ENCODE peak calls at places on chromosome 5, in ten cellular contexts. One of them, this sample, is unnamed.

GRCh38 chr5:88713818-88714217 is 169.2 kb downstream of the MEF2C start:
- DNase-seq in neural crest cell: no peak
- DNase-seq in endothelial cell: no peak
- DNase-seq in Caco-2: no peak
- DNase-seq in cardiac muscle cell: no peak
- DNase-seq in hepatocyte: no peak
- DNase-seq in H1: no peak
- DNase-seq in cardiac fibroblast: no peak
- DNase-seq in epithelial cell of esophagus: no peak
- DNase-seq in coronary artery: no peak
- DNase-seq in this sample: peak

GRCh38 chr5:14138608-14139540 is 4.3 kb upstream of the TRIO start:
- DNase-seq in neural crest cell: no peak
- DNase-seq in endothelial cell: no peak
- DNase-seq in Caco-2: no peak
- DNase-seq in cardiac muscle cell: no peak
- DNase-seq in hepatocyte: no peak
- DNase-seq in H1: no peak
- DNase-seq in cardiac fibroblast: no peak
- DNase-seq in epithelial cell of esophagus: no peak
- DNase-seq in coronary artery: no peak
- DNase-seq in this sample: no peak

GRCh38 chr5:93675458-93676450 is 65.6 kb downstream of the POU5F2 start:
- DNase-seq in neural crest cell: no peak
- DNase-seq in endothelial cell: no peak
- DNase-seq in Caco-2: no peak
- DNase-seq in cardiac muscle cell: no peak
- DNase-seq in hepatocyte: no peak
- DNase-seq in H1: no peak
- DNase-seq in cardiac fibroblast: no peak
- DNase-seq in epithelial cell of esophagus: no peak
- DNase-seq in coronary artery: no peak
- DNase-seq in this sample: no peak

GRCh38 chr5:103847060-103847459 is 284.5 kb upstream of the NUDT12 start:
- DNase-seq in neural crest cell: no peak
- DNase-seq in endothelial cell: no peak
- DNase-seq in Caco-2: no peak
- DNase-seq in cardiac muscle cell: no peak
- DNase-seq in hepatocyte: no peak
- DNase-seq in H1: no peak
- DNase-seq in cardiac fibroblast: no peak
- DNase-seq in epithelial cell of esophagus: peak
- DNase-seq in coronary artery: no peak
- DNase-seq in this sample: no peak

GRCh38 chr5:10420926-10421325 is 20.8 kb upstream of the ROPN1L start:
- DNase-seq in neural crest cell: no peak
- DNase-seq in endothelial cell: no peak
- DNase-seq in Caco-2: no peak
- DNase-seq in cardiac muscle cell: no peak
- DNase-seq in hepatocyte: no peak
- DNase-seq in H1: no peak
- DNase-seq in cardiac fibroblast: peak
- DNase-seq in epithelial cell of esophagus: no peak
- DNase-seq in coronary artery: no peak
- DNase-seq in this sample: no peak

GRCh38 chr5:10584714-10585113 is 20.8 kb downstream of the ANKRD33B start:
- DNase-seq in neural crest cell: no peak
- DNase-seq in endothelial cell: no peak
- DNase-seq in Caco-2: no peak
- DNase-seq in cardiac muscle cell: no peak
- DNase-seq in hepatocyte: no peak
- DNase-seq in H1: no peak
- DNase-seq in cardiac fibroblast: no peak
- DNase-seq in epithelial cell of esophagus: no peak
- DNase-seq in coronary artery: no peak
- DNase-seq in this sample: no peak

GRCh38 chr5:16957305-16958165 is 21.4 kb upstream of the MYO10 start:
- DNase-seq in neural crest cell: no peak
- DNase-seq in endothelial cell: no peak
- DNase-seq in Caco-2: no peak
- DNase-seq in cardiac muscle cell: no peak
- DNase-seq in hepatocyte: no peak
- DNase-seq in H1: no peak
- DNase-seq in cardiac fibroblast: peak
- DNase-seq in epithelial cell of esophagus: peak
- DNase-seq in coronary artery: no peak
- DNase-seq in this sample: no peak

GRCh38 chr5:111699324-111699723 is 57.7 kb downstream of the NREP start:
- DNase-seq in neural crest cell: no peak
- DNase-seq in endothelial cell: no peak
- DNase-seq in Caco-2: no peak
- DNase-seq in cardiac muscle cell: no peak
- DNase-seq in hepatocyte: no peak
- DNase-seq in H1: no peak
- DNase-seq in cardiac fibroblast: peak
- DNase-seq in epithelial cell of esophagus: peak
- DNase-seq in coronary artery: no peak
- DNase-seq in this sample: no peak

GRCh38 chr5:28402590-28403301 is 1364.4 kb upstream of the CDH9 start:
- DNase-seq in neural crest cell: no peak
- DNase-seq in endothelial cell: no peak
- DNase-seq in Caco-2: no peak
- DNase-seq in cardiac muscle cell: peak
- DNase-seq in hepatocyte: no peak
- DNase-seq in H1: no peak
- DNase-seq in cardiac fibroblast: no peak
- DNase-seq in epithelial cell of esophagus: no peak
- DNase-seq in coronary artery: no peak
- DNase-seq in this sample: no peak

GRCh38 chr5:28404363-28405071 is 1366.1 kb upstream of the CDH9 start:
- DNase-seq in neural crest cell: no peak
- DNase-seq in endothelial cell: no peak
- DNase-seq in Caco-2: no peak
- DNase-seq in cardiac muscle cell: no peak
- DNase-seq in hepatocyte: no peak
- DNase-seq in H1: no peak
- DNase-seq in cardiac fibroblast: no peak
- DNase-seq in epithelial cell of esophagus: no peak
- DNase-seq in coronary artery: no peak
- DNase-seq in this sample: no peak

GRCh38 chr5:28400076-28400475 is 1361.7 kb upstream of the CDH9 start:
- DNase-seq in neural crest cell: no peak
- DNase-seq in endothelial cell: no peak
- DNase-seq in Caco-2: no peak
- DNase-seq in cardiac muscle cell: no peak
- DNase-seq in hepatocyte: no peak
- DNase-seq in H1: no peak
- DNase-seq in cardiac fibroblast: no peak
- DNase-seq in epithelial cell of esophagus: no peak
- DNase-seq in coronary artery: no peak
- DNase-seq in this sample: no peak

GRCh38 chr5:28408186-28408585 is 1369.8 kb upstream of the CDH9 start:
- DNase-seq in neural crest cell: no peak
- DNase-seq in endothelial cell: no peak
- DNase-seq in Caco-2: no peak
- DNase-seq in cardiac muscle cell: no peak
- DNase-seq in hepatocyte: no peak
- DNase-seq in H1: no peak
- DNase-seq in cardiac fibroblast: peak
- DNase-seq in epithelial cell of esophagus: peak
- DNase-seq in coronary artery: no peak
- DNase-seq in this sample: no peak

GRCh38 chr5:28403846-28404245 is 1365.5 kb upstream of the CDH9 start:
- DNase-seq in neural crest cell: peak
- DNase-seq in endothelial cell: no peak
- DNase-seq in Caco-2: no peak
- DNase-seq in cardiac muscle cell: no peak
- DNase-seq in hepatocyte: no peak
- DNase-seq in H1: no peak
- DNase-seq in cardiac fibroblast: no peak
- DNase-seq in epithelial cell of esophagus: peak
- DNase-seq in coronary artery: no peak
- DNase-seq in this sample: no peak
- TF ChIP-seq CTCF in neural crest cell: no peak
- TF ChIP-seq CTCF in endothelial cell: no peak
- TF ChIP-seq CTCF in Caco-2: no peak
- TF ChIP-seq CTCF in cardiac muscle cell: no peak
- TF ChIP-seq CTCF in hepatocyte: no peak
- TF ChIP-seq CTCF in H1: no peak
- TF ChIP-seq CTCF in cardiac fibroblast: no peak
- TF ChIP-seq CTCF in epithelial cell of esophagus: no peak
- TF ChIP-seq CTCF in coronary artery: no peak
- TF ChIP-seq CTCF in this sample: no peak

DNA sequence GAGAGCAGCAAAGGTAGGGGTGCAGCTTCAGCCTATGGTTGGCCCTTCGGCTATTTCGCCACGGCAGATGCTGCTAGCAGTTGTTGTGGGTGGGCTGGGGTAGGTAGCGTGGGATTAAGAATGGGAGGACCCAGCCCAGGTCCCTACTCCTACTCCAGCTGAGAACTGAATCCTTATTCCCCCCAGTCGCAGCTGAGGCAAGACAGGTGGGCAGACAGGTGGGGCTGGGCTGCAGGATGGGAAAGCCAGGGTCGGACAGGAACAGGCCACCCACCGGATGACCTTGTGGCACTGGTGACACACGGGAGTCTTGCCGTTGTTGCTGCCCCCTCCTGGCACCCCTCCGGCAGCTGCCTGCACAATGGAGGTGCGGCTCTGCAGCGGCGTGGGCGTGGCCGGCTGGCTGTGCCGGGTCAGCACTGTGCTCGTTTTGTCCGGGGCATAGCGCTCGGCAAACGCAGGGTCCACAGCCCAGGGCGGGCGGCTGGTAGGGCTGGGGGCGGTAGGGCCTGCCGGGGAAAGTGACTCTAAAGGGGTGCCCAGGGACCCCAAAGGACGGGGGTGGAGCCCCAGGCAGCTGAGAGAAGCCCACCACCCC is 8.2 kb downstream of the PDLIM7 start:
- DNase-seq in neural crest cell: no peak
- DNase-seq in endothelial cell: no peak
- DNase-seq in Caco-2: no peak
- DNase-seq in cardiac muscle cell: no peak
- DNase-seq in hepatocyte: no peak
- DNase-seq in H1: no peak
- DNase-seq in cardiac fibroblast: no peak
- DNase-seq in epithelial cell of esophagus: no peak
- DNase-seq in coronary artery: no peak
- DNase-seq in this sample: peak
- TF ChIP-seq CTCF in neural crest cell: no peak
- TF ChIP-seq CTCF in endothelial cell: no peak
- TF ChIP-seq CTCF in Caco-2: no peak
- TF ChIP-seq CTCF in cardiac muscle cell: no peak
- TF ChIP-seq CTCF in hepatocyte: peak
- TF ChIP-seq CTCF in H1: peak
- TF ChIP-seq CTCF in cardiac fibroblast: no peak
- TF ChIP-seq CTCF in epithelial cell of esophagus: no peak
- TF ChIP-seq CTCF in coronary artery: no peak
- TF ChIP-seq CTCF in this sample: peak

GRCh38 chr5:176575066-176575465 is 25.9 kb downstream of the CDHR2 start:
- DNase-seq in neural crest cell: no peak
- DNase-seq in endothelial cell: no peak
- DNase-seq in Caco-2: no peak
- DNase-seq in cardiac muscle cell: no peak
- DNase-seq in hepatocyte: no peak
- DNase-seq in H1: no peak
- DNase-seq in cardiac fibroblast: no peak
- DNase-seq in epithelial cell of esophagus: no peak
- DNase-seq in coronary artery: no peak
- DNase-seq in this sample: no peak

GRCh38 chr5:176573564-176574296 is 24.6 kb downstream of the CDHR2 start:
- DNase-seq in neural crest cell: peak
- DNase-seq in endothelial cell: peak
- DNase-seq in Caco-2: peak
- DNase-seq in cardiac muscle cell: peak
- DNase-seq in hepatocyte: peak
- DNase-seq in H1: no peak
- DNase-seq in cardiac fibroblast: peak
- DNase-seq in epithelial cell of esophagus: peak
- DNase-seq in coronary artery: no peak
- DNase-seq in this sample: peak

GRCh38 chr5:176577312-176578176 is 28.4 kb downstream of the CDHR2 start:
- DNase-seq in neural crest cell: no peak
- DNase-seq in endothelial cell: no peak
- DNase-seq in Caco-2: no peak
- DNase-seq in cardiac muscle cell: no peak
- DNase-seq in hepatocyte: no peak
- DNase-seq in H1: no peak
- DNase-seq in cardiac fibroblast: no peak
- DNase-seq in epithelial cell of esophagus: no peak
- DNase-seq in coronary artery: no peak
- DNase-seq in this sample: no peak

GRCh38 chr5:176575488-176576422 is 26.6 kb downstream of the CDHR2 start:
- DNase-seq in neural crest cell: no peak
- DNase-seq in endothelial cell: no peak
- DNase-seq in Caco-2: no peak
- DNase-seq in cardiac muscle cell: no peak
- DNase-seq in hepatocyte: no peak
- DNase-seq in H1: no peak
- DNase-seq in cardiac fibroblast: no peak
- DNase-seq in epithelial cell of esophagus: no peak
- DNase-seq in coronary artery: no peak
- DNase-seq in this sample: no peak

DNA sequence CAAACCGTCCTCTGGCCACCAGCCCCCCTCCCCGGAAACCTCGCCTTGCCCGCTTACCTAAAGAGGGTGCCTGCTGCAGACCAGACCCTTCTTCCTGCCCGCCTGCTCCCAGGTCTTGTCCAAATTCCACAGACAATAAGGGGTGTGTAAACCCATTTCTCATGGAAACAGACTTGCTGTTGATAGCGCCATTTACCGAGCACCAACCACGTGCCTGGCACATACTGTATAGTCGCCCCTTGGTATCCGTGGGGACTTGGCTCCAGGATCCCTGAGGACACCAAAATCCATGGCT is 25.1 kb downstream of the CDHR2 start:
- DNase-seq in neural crest cell: no peak
- DNase-seq in endothelial cell: no peak
- DNase-seq in Caco-2: no peak
- DNase-seq in cardiac muscle cell: no peak
- DNase-seq in hepatocyte: no peak
- DNase-seq in H1: no peak
- DNase-seq in cardiac fibroblast: no peak
- DNase-seq in epithelial cell of esophagus: no peak
- DNase-seq in coronary artery: no peak
- DNase-seq in this sample: no peak
- TF ChIP-seq CTCF in neural crest cell: peak
- TF ChIP-seq CTCF in endothelial cell: peak
- TF ChIP-seq CTCF in Caco-2: no peak
- TF ChIP-seq CTCF in cardiac muscle cell: no peak
- TF ChIP-seq CTCF in hepatocyte: no peak
- TF ChIP-seq CTCF in H1: no peak
- TF ChIP-seq CTCF in cardiac fibroblast: no peak
- TF ChIP-seq CTCF in epithelial cell of esophagus: no peak
- TF ChIP-seq CTCF in coronary artery: no peak
- TF ChIP-seq CTCF in this sample: peak

GRCh38 chr5:142110988-142111687 is 2.6 kb downstream of the NDFIP1 start:
- DNase-seq in neural crest cell: no peak
- DNase-seq in endothelial cell: no peak
- DNase-seq in Caco-2: no peak
- DNase-seq in cardiac muscle cell: no peak
- DNase-seq in hepatocyte: no peak
- DNase-seq in H1: no peak
- DNase-seq in cardiac fibroblast: no peak
- DNase-seq in epithelial cell of esophagus: no peak
- DNase-seq in coronary artery: no peak
- DNase-seq in this sample: no peak

GRCh38 chr5:142109356-142110045 is 922 bp downstream of the NDFIP1 start:
- DNase-seq in neural crest cell: no peak
- DNase-seq in endothelial cell: no peak
- DNase-seq in Caco-2: no peak
- DNase-seq in cardiac muscle cell: no peak
- DNase-seq in hepatocyte: peak
- DNase-seq in H1: no peak
- DNase-seq in cardiac fibroblast: peak
- DNase-seq in epithelial cell of esophagus: peak
- DNase-seq in coronary artery: no peak
- DNase-seq in this sample: no peak

GRCh38 chr5:142107729-142108431 is 699 bp upstream of the NDFIP1 start:
- DNase-seq in neural crest cell: no peak
- DNase-seq in endothelial cell: no peak
- DNase-seq in Caco-2: no peak
- DNase-seq in cardiac muscle cell: no peak
- DNase-seq in hepatocyte: no peak
- DNase-seq in H1: no peak
- DNase-seq in cardiac fibroblast: no peak
- DNase-seq in epithelial cell of esophagus: no peak
- DNase-seq in coronary artery: no peak
- DNase-seq in this sample: no peak

GRCh38 chr5:142110046-142110531 is 1.5 kb downstream of the NDFIP1 start:
- DNase-seq in neural crest cell: no peak
- DNase-seq in endothelial cell: no peak
- DNase-seq in Caco-2: no peak
- DNase-seq in cardiac muscle cell: no peak
- DNase-seq in hepatocyte: no peak
- DNase-seq in H1: no peak
- DNase-seq in cardiac fibroblast: peak
- DNase-seq in epithelial cell of esophagus: peak
- DNase-seq in coronary artery: no peak
- DNase-seq in this sample: no peak

GRCh38 chr5:142108432-142109355 is at the start of gene NDFIP1:
- DNase-seq in neural crest cell: peak
- DNase-seq in endothelial cell: peak
- DNase-seq in Caco-2: peak
- DNase-seq in cardiac muscle cell: peak
- DNase-seq in hepatocyte: peak
- DNase-seq in H1: peak
- DNase-seq in cardiac fibroblast: peak
- DNase-seq in epithelial cell of esophagus: peak
- DNase-seq in coronary artery: peak
- DNase-seq in this sample: peak
- TF ChIP-seq CTCF in neural crest cell: peak
- TF ChIP-seq CTCF in endothelial cell: no peak
- TF ChIP-seq CTCF in Caco-2: no peak
- TF ChIP-seq CTCF in cardiac muscle cell: no peak
- TF ChIP-seq CTCF in hepatocyte: peak
- TF ChIP-seq CTCF in H1: no peak
- TF ChIP-seq CTCF in cardiac fibroblast: no peak
- TF ChIP-seq CTCF in epithelial cell of esophagus: no peak
- TF ChIP-seq CTCF in coronary artery: no peak
- TF ChIP-seq CTCF in this sample: no peak

This sample was measured in glutamatergic neuron.